ENCODE peak calls at places on chromosome 15, in four cellular contexts. B is glutamatergic neuron, R is foreskin fibroblast, N is cardiac fibroblast. E is an unnamed sample.

GRCh38 chr15:101225658-101226057 is 26.2 kb downstream of the CHSY1 start:
- DNase-seq in B (no peak), R (no peak), N (no peak), E (no peak)

GRCh38 chr15:91045065-91045464 is 22.7 kb upstream of the VPS33B start:
- DNase-seq in N (no peak), B (no peak), R (no peak), E (no peak)

GRCh38 chr15:70853270-70853854 is 595 bp downstream of the LARP6 start:
- DNase-seq in N (peak; percentile 62), B (peak; percentile 40), R (peak; percentile 82), E (no peak)

GRCh38 chr15:23628612-23629233 is 18.9 kb downstream of the MAGEL2 start:
- DNase-seq in R (no peak), B (no peak), N (no peak), E (no peak)

GRCh38 chr15:53739651-53740050 is 19.8 kb downstream of the WDR72 start:
- DNase-seq in R (no peak), B (no peak), N (no peak), E (no peak)

GRCh38 chr15:77519540-77519939 is 98.9 kb downstream of the HMG20A start:
- DNase-seq in B (no peak), N (no peak), R (no peak), E (no peak)

GRCh38 chr15:99123706-99124451 is 19.0 kb downstream of the SYNM start:
- DNase-seq in N (peak; percentile 93), B (peak; percentile 61), R (peak; percentile 99), E (no peak)

GRCh38 chr15:56871867-56872266 is 46.6 kb upstream of the TCF12 start:
- DNase-seq in R (peak; percentile 7), B (no peak), N (no peak), E (no peak)

GRCh38 chr15:70266412-70267089 is 168.8 kb upstream of the TLE3 start:
- DNase-seq in B (no peak), R (no peak), N (peak; percentile 94), E (peak; percentile 37)

GRCh38 chr15:85622432-85622831 is 172.3 kb downstream of the KLHL25 start:
- DNase-seq in R (peak; percentile 72), N (no peak), B (no peak), E (no peak)

GRCh38 chr15:22224241-22224671 is 143.9 kb downstream of the OR4M2 start:
- DNase-seq in R (no peak), N (no peak), B (no peak), E (peak; percentile 17)

GRCh38 chr15:35444557-35445204 is 101.3 kb downstream of the DPH6 start:
- DNase-seq in R (peak; percentile 75), B (no peak), N (peak; percentile 73), E (no peak)

GRCh38 chr15:49191892-49192291 is 21.8 kb downstream of the GALK2 start:
- DNase-seq in B (no peak), R (no peak), N (no peak), E (no peak)

GRCh38 chr15:43151688-43152087 is 18.3 kb downstream of the TMEM62 start:
- DNase-seq in B (no peak), R (no peak), N (no peak), E (no peak)

GRCh38 chr15:56749982-56750381 is 16.7 kb upstream of the ZNF280D start:
- DNase-seq in B (no peak), N (peak; percentile 65), R (no peak), E (no peak)

GRCh38 chr15:101491739-101492640 is 2.5 kb upstream of the PCSK6 start:
- DNase-seq in B (no peak), R (no peak), N (no peak), E (no peak)

GRCh38 chr15:101277943-101278564 is 769 bp upstream of the SELENOS start:
- DNase-seq in B (no peak), N (no peak), R (peak; percentile 37), E (no peak)

GRCh38 chr15:76994001-76994400 is 925 bp upstream of the PSTPIP1 start:
- DNase-seq in B (peak; percentile 6), R (no peak), N (no peak), E (peak; percentile 27)

GRCh38 chr15:89496155-89497098 is at the start of gene RHCG:
- DNase-seq in B (peak; percentile 59), R (peak; percentile 52), N (peak; percentile 50), E (no peak)

GRCh38 chr15:31338879-31339557 is 12.4 kb downstream of the KLF13 start:
- DNase-seq in R (peak; percentile 70), B (peak; percentile 50), N (peak; percentile 90), E (no peak)

GRCh38 chr15:72231847-72232461 is 964 bp upstream of the PKM start:
- DNase-seq in N (peak; percentile 83), R (peak; percentile 88), B (no peak), E (no peak)

GRCh38 chr15:92098869-92099268 is 245.4 kb downstream of the SLCO3A1 start:
- DNase-seq in B (peak; percentile 66), N (peak; percentile 30), R (peak; percentile 4), E (no peak)

GRCh38 chr15:23073890-23074631 is 34.7 kb upstream of the TUBGCP5 start:
- DNase-seq in N (no peak), B (no peak), R (no peak), E (no peak)

GRCh38 chr15:67828379-67828968 is 3.2 kb downstream of the SKOR1 start:
- DNase-seq in B (no peak), R (no peak), N (no peak), E (no peak)

GRCh38 chr15:100596792-100597191 is 5.2 kb downstream of the LINS1 start:
- DNase-seq in R (no peak), N (peak; percentile 48), B (no peak), E (peak; percentile 22)

GRCh38 chr15:90664650-90665287 is 52.4 kb upstream of the BLM start:
- DNase-seq in N (peak; percentile 58), B (peak; percentile 60), R (peak; percentile 68), E (no peak)

GRCh38 chr15:34483644-34484043 is 46.0 kb upstream of the GOLGA8A start:
- DNase-seq in B (no peak), R (no peak), N (no peak), E (no peak)

GRCh38 chr15:96264351-96264798 is 66.1 kb upstream of the NR2F2 start:
- DNase-seq in R (no peak), B (no peak), N (no peak), E (no peak)

GRCh38 chr15:70283511-70283910 is 185.8 kb upstream of the TLE3 start:
- DNase-seq in B (no peak), N (no peak), R (no peak), E (no peak)

GRCh38 chr15:94070341-94071275 is 160.8 kb upstream of the MCTP2 start:
- DNase-seq in N (no peak), B (peak; percentile 68), R (peak; percentile 49), E (no peak)

GRCh38 chr15:83200162-83200561 is 7.5 kb downstream of the HDGFL3 start:
- DNase-seq in R (peak; percentile 9), N (peak; percentile 6), B (no peak), E (no peak)

GRCh38 chr15:64460206-64460736 is at the start of gene ZNF609:
- DNase-seq in R (peak; percentile 98), N (peak; percentile 96), B (peak; percentile 98), E (peak; percentile 93)
- TF ChIP-seq CTCF in R (no peak), N (no peak), B (no peak), E (no peak)

DNA sequence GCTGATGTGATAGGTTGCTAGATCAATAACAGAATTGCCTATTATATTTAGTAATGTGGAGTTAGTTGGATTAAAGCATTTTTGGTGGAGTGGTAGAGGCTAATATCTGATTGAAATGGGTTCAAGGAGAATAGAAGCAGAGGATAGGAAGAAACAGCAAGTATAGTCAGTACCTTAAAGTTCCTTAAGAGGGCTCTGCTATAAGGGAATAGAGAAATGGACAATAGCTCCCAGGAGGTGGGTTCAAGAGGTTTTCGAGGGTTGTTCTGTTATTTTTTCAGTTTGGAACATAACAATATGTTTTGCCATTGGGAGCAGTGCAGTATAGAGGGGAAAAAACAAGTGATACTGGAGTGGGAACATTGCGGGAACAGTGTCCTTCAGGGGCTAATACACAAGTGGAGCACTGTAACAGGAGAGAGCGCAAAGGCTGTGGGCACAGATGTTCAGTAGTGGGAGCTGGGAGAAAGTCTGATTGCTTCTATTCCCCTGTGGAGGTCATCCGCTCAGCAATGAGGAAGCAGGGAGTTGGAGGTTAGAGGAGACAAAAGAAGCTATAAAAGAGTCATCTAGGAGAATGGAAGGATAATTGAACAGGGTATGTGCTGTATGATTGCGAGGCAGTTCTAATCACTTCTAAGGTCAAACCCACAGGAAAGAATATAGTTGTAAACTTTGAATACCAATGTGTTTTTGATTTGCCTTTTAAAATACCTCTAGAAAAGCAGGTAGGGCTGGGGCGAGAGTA is 3.3 kb downstream of the MRPS11 start:
- DNase-seq in B (no peak), N (no peak), R (no peak), E (no peak)
- TF ChIP-seq CTCF in B (peak; percentile 49), N (no peak), R (no peak), E (no peak)

GRCh38 chr15:40082195-40082868 is 26.3 kb downstream of the BMF start:
- DNase-seq in N (no peak), B (no peak), R (no peak), E (no peak)

GRCh38 chr15:40083756-40084101 is 24.9 kb downstream of the BMF start:
- DNase-seq in N (no peak), R (no peak), B (no peak), E (no peak)

GRCh38 chr15:40085225-40085624 is 23.5 kb downstream of the BMF start:
- DNase-seq in R (no peak), B (no peak), N (peak; percentile 46), E (no peak)

GRCh38 chr15:40087095-40087805 is 21.4 kb downstream of the BMF start:
- DNase-seq in B (no peak), N (no peak), R (no peak), E (no peak)

DNA sequence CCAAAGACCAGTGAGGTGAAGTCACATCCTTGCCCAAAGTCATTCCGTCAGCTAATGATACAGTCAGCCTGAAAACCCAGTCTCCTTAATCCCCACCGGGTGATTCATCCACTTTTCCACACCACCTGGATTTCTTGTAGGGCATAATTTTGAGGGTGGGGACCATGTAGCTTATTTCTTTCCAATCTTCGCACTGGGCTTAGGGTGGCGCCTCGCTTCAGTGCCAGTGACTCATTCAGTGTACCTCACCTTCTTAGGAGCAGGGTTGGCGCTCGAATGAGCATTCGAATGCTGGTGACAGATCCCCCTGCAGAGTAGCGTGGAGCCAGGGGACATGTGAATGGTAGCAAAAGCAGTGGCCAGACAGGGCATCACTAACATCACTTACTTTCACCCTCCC is 24.0 kb downstream of the BMF start:
- DNase-seq in R (no peak), B (no peak), N (no peak), E (no peak)
- TF ChIP-seq CTCF in R (no peak), B (no peak), N (no peak), E (no peak)

GRCh38 chr15:26873846-26874245 is 7.0 kb downstream of the GABRA5 start:
- DNase-seq in N (peak; percentile 8), B (no peak), R (no peak), E (no peak)

GRCh38 chr15:26869628-26870027 is 2.8 kb downstream of the GABRA5 start:
- DNase-seq in N (no peak), R (no peak), B (no peak), E (no peak)

GRCh38 chr15:26874774-26875475 is 8.1 kb downstream of the GABRA5 start:
- DNase-seq in R (no peak), B (no peak), N (no peak), E (no peak)

GRCh38 chr15:26870346-26870745 is 3.5 kb downstream of the GABRA5 start:
- DNase-seq in N (no peak), B (no peak), R (no peak), E (no peak)

DNA sequence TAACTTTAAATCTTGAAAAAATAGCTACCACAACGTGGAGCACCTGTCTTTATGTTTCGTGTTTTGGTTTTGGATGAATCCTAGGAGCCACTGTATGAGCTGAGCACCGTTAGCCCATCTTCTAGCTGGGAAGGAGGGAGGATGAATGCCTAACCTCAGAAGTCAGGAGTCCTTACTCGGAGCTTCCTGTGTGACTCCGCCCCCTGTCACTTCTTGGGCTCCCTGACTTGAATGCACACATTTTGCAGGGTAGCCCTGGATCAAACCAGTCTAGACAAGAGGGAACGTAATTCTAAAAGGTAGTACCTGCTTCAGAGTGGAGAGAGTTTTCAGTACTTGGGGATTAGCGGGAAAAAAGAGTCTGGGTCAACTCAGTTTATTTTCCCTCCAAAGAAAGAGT is 5.3 kb downstream of the GABRA5 start:
- DNase-seq in N (no peak), R (no peak), B (no peak), E (no peak)
- TF ChIP-seq CTCF in N (no peak), R (no peak), B (no peak), E (no peak)

E was measured in natural killer cell.